ENCODE peak calls at places on chromosomes 5 and 9, in eight cellular contexts. One of them, this sample, is unnamed.

GRCh38 chr5:445591-445990 is 2.6 kb downstream of the EXOC3 start:
- DNase-seq in upper lobe of left lung: peak; percentile 8
- DNase-seq in SJSA1: peak; percentile 41
- DNase-seq in right cardiac atrium: no peak
- DNase-seq in right lobe of liver: peak; percentile 27
- DNase-seq in IMR-90: no peak
- DNase-seq in lower lobe of right lung: no peak
- DNase-seq in hepatocyte: no peak
- DNase-seq in this sample: no peak

GRCh38 chr9:97307091-97307490 is 368 bp upstream of the CCDC180 start:
- DNase-seq in upper lobe of left lung: peak; percentile 93
- DNase-seq in hepatocyte: peak; percentile 87
- DNase-seq in SJSA1: no peak
- DNase-seq in right cardiac atrium: peak; percentile 87
- DNase-seq in IMR-90: peak; percentile 57
- DNase-seq in right lobe of liver: peak; percentile 75
- DNase-seq in lower lobe of right lung: peak; percentile 71
- DNase-seq in this sample: no peak

GRCh38 chr5:173328896-173329369 is 719 bp upstream of the STC2 start:
- DNase-seq in hepatocyte: peak; percentile 81
- DNase-seq in right cardiac atrium: no peak
- DNase-seq in SJSA1: peak; percentile 78
- DNase-seq in IMR-90: peak; percentile 80
- DNase-seq in upper lobe of left lung: no peak
- DNase-seq in right lobe of liver: no peak
- DNase-seq in lower lobe of right lung: no peak
- DNase-seq in this sample: peak; percentile 61

GRCh38 chr9:134059661-134060395 is 8.0 kb downstream of the BRD3 start:
- DNase-seq in lower lobe of right lung: peak; percentile 76
- DNase-seq in right lobe of liver: peak; percentile 45
- DNase-seq in right cardiac atrium: peak; percentile 69
- DNase-seq in SJSA1: no peak
- DNase-seq in upper lobe of left lung: peak; percentile 53
- DNase-seq in hepatocyte: no peak
- DNase-seq in IMR-90: no peak
- DNase-seq in this sample: no peak

GRCh38 chr5:145825751-145826180 is 9.4 kb downstream of the PRELID2 start:
- DNase-seq in lower lobe of right lung: no peak
- DNase-seq in upper lobe of left lung: no peak
- DNase-seq in SJSA1: no peak
- DNase-seq in right lobe of liver: no peak
- DNase-seq in IMR-90: peak; percentile 69
- DNase-seq in right cardiac atrium: no peak
- DNase-seq in hepatocyte: peak; percentile 75
- DNase-seq in this sample: peak; percentile 62

GRCh38 chr5:134026521-134027202 is 21.9 kb upstream of the VDAC1 start:
- DNase-seq in right cardiac atrium: no peak
- DNase-seq in lower lobe of right lung: no peak
- DNase-seq in IMR-90: peak; percentile 63
- DNase-seq in right lobe of liver: peak; percentile 76
- DNase-seq in SJSA1: peak; percentile 77
- DNase-seq in upper lobe of left lung: peak; percentile 38
- DNase-seq in hepatocyte: peak; percentile 83
- DNase-seq in this sample: peak; percentile 76

GRCh38 chr5:137741718-137742117 is 5.8 kb upstream of the KLHL3 start:
- DNase-seq in hepatocyte: no peak
- DNase-seq in right cardiac atrium: no peak
- DNase-seq in upper lobe of left lung: no peak
- DNase-seq in right lobe of liver: no peak
- DNase-seq in lower lobe of right lung: no peak
- DNase-seq in SJSA1: no peak
- DNase-seq in IMR-90: no peak
- DNase-seq in this sample: no peak

GRCh38 chr5:135842737-135843136 is 8.3 kb downstream of the SLC25A48 start:
- DNase-seq in right lobe of liver: peak; percentile 23
- DNase-seq in right cardiac atrium: no peak
- DNase-seq in upper lobe of left lung: no peak
- DNase-seq in hepatocyte: no peak
- DNase-seq in SJSA1: no peak
- DNase-seq in IMR-90: no peak
- DNase-seq in lower lobe of right lung: no peak
- DNase-seq in this sample: no peak

GRCh38 chr5:135067587-135067986 is 33.6 kb upstream of the PITX1 start:
- DNase-seq in right cardiac atrium: no peak
- DNase-seq in right lobe of liver: no peak
- DNase-seq in lower lobe of right lung: no peak
- DNase-seq in upper lobe of left lung: no peak
- DNase-seq in SJSA1: no peak
- DNase-seq in hepatocyte: no peak
- DNase-seq in IMR-90: no peak
- DNase-seq in this sample: peak; percentile 60

GRCh38 chr9:113574381-113575262 is 111.1 kb downstream of the RGS3 start:
- DNase-seq in upper lobe of left lung: no peak
- DNase-seq in hepatocyte: no peak
- DNase-seq in right cardiac atrium: peak; percentile 32
- DNase-seq in SJSA1: no peak
- DNase-seq in right lobe of liver: peak; percentile 33
- DNase-seq in lower lobe of right lung: peak; percentile 25
- DNase-seq in IMR-90: no peak
- DNase-seq in this sample: no peak

GRCh38 chr5:141879941-141880738 is 1.9 kb upstream of the PCDH1 start:
- DNase-seq in hepatocyte: peak; percentile 4
- DNase-seq in lower lobe of right lung: no peak
- DNase-seq in right cardiac atrium: no peak
- DNase-seq in SJSA1: no peak
- DNase-seq in upper lobe of left lung: no peak
- DNase-seq in right lobe of liver: peak; percentile 38
- DNase-seq in IMR-90: no peak
- DNase-seq in this sample: peak; percentile 55

GRCh38 chr5:56259002-56259511 is 25.9 kb upstream of the ANKRD55 start:
- DNase-seq in hepatocyte: peak; percentile 61
- DNase-seq in IMR-90: peak; percentile 97
- DNase-seq in right lobe of liver: no peak
- DNase-seq in upper lobe of left lung: no peak
- DNase-seq in right cardiac atrium: peak; percentile 30
- DNase-seq in SJSA1: peak; percentile 73
- DNase-seq in lower lobe of right lung: no peak
- DNase-seq in this sample: no peak

GRCh38 chr9:71620806-71621205 is 147.5 kb downstream of the CEMIP2 start:
- DNase-seq in hepatocyte: no peak
- DNase-seq in right lobe of liver: no peak
- DNase-seq in IMR-90: no peak
- DNase-seq in SJSA1: no peak
- DNase-seq in upper lobe of left lung: no peak
- DNase-seq in right cardiac atrium: no peak
- DNase-seq in lower lobe of right lung: no peak
- DNase-seq in this sample: no peak

GRCh38 chr9:114031948-114032688 is 46.0 kb downstream of the AMBP start:
- DNase-seq in right cardiac atrium: peak; percentile 70
- DNase-seq in SJSA1: no peak
- DNase-seq in right lobe of liver: peak; percentile 42
- DNase-seq in hepatocyte: no peak
- DNase-seq in lower lobe of right lung: no peak
- DNase-seq in upper lobe of left lung: peak; percentile 8
- DNase-seq in IMR-90: no peak
- DNase-seq in this sample: no peak

GRCh38 chr5:119379096-119379495 is 23.3 kb downstream of the TNFAIP8 start:
- DNase-seq in IMR-90: no peak
- DNase-seq in lower lobe of right lung: no peak
- DNase-seq in upper lobe of left lung: no peak
- DNase-seq in hepatocyte: no peak
- DNase-seq in right cardiac atrium: no peak
- DNase-seq in SJSA1: no peak
- DNase-seq in right lobe of liver: no peak
- DNase-seq in this sample: no peak

GRCh38 chr9:134190232-134191121 is 26.1 kb upstream of the RNU6ATAC start:
- DNase-seq in hepatocyte: no peak
- DNase-seq in right lobe of liver: peak; percentile 83
- DNase-seq in SJSA1: no peak
- DNase-seq in upper lobe of left lung: no peak
- DNase-seq in IMR-90: no peak
- DNase-seq in lower lobe of right lung: no peak
- DNase-seq in right cardiac atrium: peak; percentile 42
- DNase-seq in this sample: no peak

GRCh38 chr5:52660621-52661020 is 127.1 kb upstream of the ITGA1 start:
- DNase-seq in right cardiac atrium: no peak
- DNase-seq in IMR-90: no peak
- DNase-seq in hepatocyte: no peak
- DNase-seq in SJSA1: no peak
- DNase-seq in upper lobe of left lung: no peak
- DNase-seq in lower lobe of right lung: no peak
- DNase-seq in right lobe of liver: no peak
- DNase-seq in this sample: no peak

GRCh38 chr9:12819436-12820185 is 44.8 kb downstream of the LURAP1L start:
- DNase-seq in hepatocyte: no peak
- DNase-seq in SJSA1: no peak
- DNase-seq in IMR-90: no peak
- DNase-seq in right cardiac atrium: no peak
- DNase-seq in upper lobe of left lung: peak; percentile 36
- DNase-seq in right lobe of liver: no peak
- DNase-seq in lower lobe of right lung: no peak
- DNase-seq in this sample: no peak

GRCh38 chr5:93831449-93831848 is 90.0 kb upstream of the POU5F2 start:
- DNase-seq in upper lobe of left lung: no peak
- DNase-seq in lower lobe of right lung: no peak
- DNase-seq in right cardiac atrium: no peak
- DNase-seq in SJSA1: peak; percentile 39
- DNase-seq in IMR-90: peak; percentile 94
- DNase-seq in right lobe of liver: no peak
- DNase-seq in hepatocyte: no peak
- DNase-seq in this sample: peak; percentile 80

GRCh38 chr5:124876564-124876963 is 130.1 kb upstream of the ZNF608 start:
- DNase-seq in SJSA1: no peak
- DNase-seq in right lobe of liver: no peak
- DNase-seq in upper lobe of left lung: no peak
- DNase-seq in lower lobe of right lung: no peak
- DNase-seq in hepatocyte: no peak
- DNase-seq in right cardiac atrium: no peak
- DNase-seq in IMR-90: no peak
- DNase-seq in this sample: no peak

GRCh38 chr5:150498501-150498900 is 9.4 kb upstream of the NDST1 start:
- DNase-seq in right cardiac atrium: peak; percentile 52
- DNase-seq in hepatocyte: no peak
- DNase-seq in lower lobe of right lung: no peak
- DNase-seq in SJSA1: no peak
- DNase-seq in right lobe of liver: peak; percentile 48
- DNase-seq in upper lobe of left lung: no peak
- DNase-seq in IMR-90: no peak
- DNase-seq in this sample: no peak
- H3K4me3 ChIP-seq in right cardiac atrium: no peak overlapping the region
- H3K4me3 ChIP-seq in hepatocyte: no peak overlapping the region
- H3K4me3 ChIP-seq in lower lobe of right lung: no peak overlapping the region
- H3K4me3 ChIP-seq in SJSA1: no peak overlapping the region
- H3K4me3 ChIP-seq in right lobe of liver: no peak overlapping the region
- H3K4me3 ChIP-seq in upper lobe of left lung: no peak overlapping the region
- H3K4me3 ChIP-seq in IMR-90: no peak overlapping the region
- H3K4me3 ChIP-seq in this sample: no peak overlapping the region

DNA sequence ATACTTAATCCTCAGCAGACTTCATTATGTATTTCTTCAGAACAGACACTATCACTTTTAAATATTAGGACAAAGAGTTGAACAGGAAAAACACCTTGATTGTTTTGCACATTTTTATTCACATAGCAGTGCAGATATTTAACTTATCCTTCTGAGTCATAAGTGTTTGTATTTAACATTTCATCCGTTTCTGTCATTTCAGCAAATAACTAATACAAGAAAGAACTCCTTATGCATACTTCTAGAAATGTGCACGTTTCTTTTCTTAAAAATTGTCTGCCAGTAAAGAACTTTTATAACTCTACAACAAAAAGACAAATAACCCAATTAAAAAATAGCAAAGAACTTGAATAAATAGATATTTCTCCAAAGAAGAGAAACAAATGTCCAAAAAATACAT is 3.3 kb upstream of the CNTLN start:
- DNase-seq in lower lobe of right lung: no peak
- DNase-seq in right cardiac atrium: no peak
- DNase-seq in upper lobe of left lung: no peak
- DNase-seq in right lobe of liver: no peak
- DNase-seq in SJSA1: no peak
- DNase-seq in hepatocyte: no peak
- DNase-seq in IMR-90: no peak
- DNase-seq in this sample: no peak
- H3K4me1 ChIP-seq in lower lobe of right lung: peaks cover 13% of the 10 kb centered on the region
- H3K4me1 ChIP-seq in right cardiac atrium: no peaks in the 10 kb centered on the region
- H3K4me1 ChIP-seq in upper lobe of left lung: peaks cover 19% of the 10 kb centered on the region
- H3K4me1 ChIP-seq in right lobe of liver: peaks cover 11% of the 10 kb centered on the region
- H3K4me1 ChIP-seq in SJSA1: peaks cover 6% of the 10 kb centered on the region
- H3K4me1 ChIP-seq in hepatocyte: peaks cover 5% of the 10 kb centered on the region
- H3K4me1 ChIP-seq in IMR-90: peaks cover 4% of the 10 kb centered on the region
- H3K4me1 ChIP-seq in this sample: peaks cover 4% of the 10 kb centered on the region

GRCh38 chr9:120393386-120394057 is 186.4 kb downstream of the CDK5RAP2 start:
- DNase-seq in SJSA1: peak; percentile 61
- DNase-seq in hepatocyte: no peak
- DNase-seq in IMR-90: peak; percentile 49
- DNase-seq in right lobe of liver: no peak
- DNase-seq in lower lobe of right lung: no peak
- DNase-seq in upper lobe of left lung: no peak
- DNase-seq in right cardiac atrium: no peak
- DNase-seq in this sample: no peak
- H3K27ac ChIP-seq in SJSA1: peak overlapping the region; percentile 55
- H3K27ac ChIP-seq in hepatocyte: no peak overlapping the region
- H3K27ac ChIP-seq in IMR-90: peak overlapping the region; percentile 66
- H3K27ac ChIP-seq in right lobe of liver: no peak overlapping the region
- H3K27ac ChIP-seq in lower lobe of right lung: peak overlapping the region; percentile 3
- H3K27ac ChIP-seq in upper lobe of left lung: no peak overlapping the region
- H3K27ac ChIP-seq in right cardiac atrium: no peak overlapping the region
- H3K27ac ChIP-seq in this sample: no peak overlapping the region

GRCh38 chr9:16825971-16826370 is 44.5 kb downstream of the BNC2 start:
- DNase-seq in right lobe of liver: no peak
- DNase-seq in IMR-90: peak; percentile 96
- DNase-seq in hepatocyte: peak; percentile 35
- DNase-seq in lower lobe of right lung: no peak
- DNase-seq in SJSA1: peak; percentile 53
- DNase-seq in right cardiac atrium: no peak
- DNase-seq in upper lobe of left lung: no peak
- DNase-seq in this sample: peak; percentile 79

GRCh38 chr9:16828335-16829281 is 41.9 kb downstream of the BNC2 start:
- DNase-seq in IMR-90: peak; percentile 78
- DNase-seq in lower lobe of right lung: no peak
- DNase-seq in right lobe of liver: no peak
- DNase-seq in hepatocyte: peak; percentile 67
- DNase-seq in right cardiac atrium: peak; percentile 78
- DNase-seq in upper lobe of left lung: no peak
- DNase-seq in SJSA1: peak; percentile 38
- DNase-seq in this sample: peak; percentile 23

GRCh38 chr9:16821344-16821743 is 49.1 kb downstream of the BNC2 start:
- DNase-seq in hepatocyte: no peak
- DNase-seq in lower lobe of right lung: no peak
- DNase-seq in SJSA1: no peak
- DNase-seq in right lobe of liver: no peak
- DNase-seq in IMR-90: no peak
- DNase-seq in right cardiac atrium: no peak
- DNase-seq in upper lobe of left lung: no peak
- DNase-seq in this sample: no peak

GRCh38 chr9:16825364-16825763 is 45.1 kb downstream of the BNC2 start:
- DNase-seq in SJSA1: no peak
- DNase-seq in hepatocyte: no peak
- DNase-seq in upper lobe of left lung: no peak
- DNase-seq in right cardiac atrium: no peak
- DNase-seq in lower lobe of right lung: no peak
- DNase-seq in IMR-90: peak; percentile 73
- DNase-seq in right lobe of liver: no peak
- DNase-seq in this sample: no peak

GRCh38 chr9:16824545-16825041 is 45.9 kb downstream of the BNC2 start:
- DNase-seq in lower lobe of right lung: no peak
- DNase-seq in upper lobe of left lung: no peak
- DNase-seq in IMR-90: peak; percentile 85
- DNase-seq in right cardiac atrium: no peak
- DNase-seq in hepatocyte: peak; percentile 37
- DNase-seq in SJSA1: no peak
- DNase-seq in right lobe of liver: no peak
- DNase-seq in this sample: peak; percentile 39
- H3K4me3 ChIP-seq in lower lobe of right lung: no peak overlapping the region
- H3K4me3 ChIP-seq in upper lobe of left lung: no peak overlapping the region
- H3K4me3 ChIP-seq in IMR-90: no peak overlapping the region
- H3K4me3 ChIP-seq in right cardiac atrium: no peak overlapping the region
- H3K4me3 ChIP-seq in hepatocyte: no peak overlapping the region
- H3K4me3 ChIP-seq in SJSA1: no peak overlapping the region
- H3K4me3 ChIP-seq in right lobe of liver: no peak overlapping the region
- H3K4me3 ChIP-seq in this sample: no peak overlapping the region